ENCODE peak calls at places on chromosome X, in four cellular contexts. N is ascending aorta, V is mammary epithelial cell, Z is progenitor cell of endocrine pancreas. E is an unnamed sample.
A peak's percentile ranks its signal among the peaks of the same experiment; 100 is the strongest.

GRCh38 chrX:42714981-42715688 is 62.8 kb downstream of the PPP1R2C start:
- DNase-seq in N (no peak), V (peak; percentile 38), Z (peak; percentile 44), E (no peak)

GRCh38 chrX:28920141-28920540 is 332.9 kb downstream of the IL1RAPL1 start:
- DNase-seq in N (no peak), V (no peak), Z (no peak), E (no peak)

GRCh38 chrX:35919536-35920309 is at the start of gene CFAP47:
- DNase-seq in N (no peak), V (no peak), Z (peak; percentile 12), E (no peak)

GRCh38 chrX:1359477-1359873 is 22.9 kb downstream of the IL3RA start:
- DNase-seq in N (no peak), V (no peak), Z (no peak), E (no peak)

GRCh38 chrX:1946974-1947373 is 332.1 kb downstream of the ASMT start:
- DNase-seq in N (no peak), V (no peak), Z (no peak), E (no peak)

GRCh38 chrX:140712413-140713173 is 3.0 kb downstream of the LINC00632 start:
- DNase-seq in N (no peak), V (no peak), Z (peak; percentile 42), E (no peak)

GRCh38 chrX:65528705-65529340 is 5.8 kb downstream of the LAS1L start:
- DNase-seq in N (no peak), V (peak; percentile 8), Z (peak; percentile 37), E (peak; percentile 66)

GRCh38 chrX:17738002-17738713 is 865 bp downstream of the SCML1 start:
- DNase-seq in N (no peak), V (peak; percentile 51), Z (no peak), E (no peak)

GRCh38 chrX:134670241-134670811 is 12.1 kb upstream of the PLAC1 start:
- DNase-seq in N (no peak), V (peak; percentile 80), Z (peak; percentile 22), E (no peak)

GRCh38 chrX:71128166-71128833 is 9.9 kb downstream of the MED12 start:
- DNase-seq in N (no peak), V (no peak), Z (no peak), E (no peak)

GRCh38 chrX:50327235-50327634 is 122.7 kb downstream of the CCNB3 start:
- DNase-seq in N (no peak), V (no peak), Z (no peak), E (no peak)

GRCh38 chrX:108028854-108029253 is 16.0 kb upstream of the VSIG1 start:
- DNase-seq in N (no peak), V (no peak), Z (no peak), E (no peak)

GRCh38 chrX:14673764-14674163 is 144.4 kb downstream of the GLRA2 start:
- DNase-seq in N (no peak), V (peak; percentile 91), Z (no peak), E (no peak)

GRCh38 chrX:46204721-46205422 is 340.3 kb downstream of the ZNF674 start:
- DNase-seq in N (no peak), V (peak; percentile 77), Z (no peak), E (no peak)
- TF ChIP-seq CTCF in N (no peak), V (no peak), Z (no peak), E (no peak)

GRCh38 chrX:19661977-19662376 is 146.7 kb upstream of the MAP3K15 start:
- DNase-seq in N (no peak), V (no peak), Z (no peak), E (no peak)

GRCh38 chrX:19658030-19658429 is 142.7 kb upstream of the MAP3K15 start:
- DNase-seq in N (no peak), V (peak; percentile 65), Z (no peak), E (no peak)

GRCh38 chrX:19655032-19655431 is 139.7 kb upstream of the MAP3K15 start:
- DNase-seq in N (no peak), V (no peak), Z (no peak), E (no peak)

GRCh38 chrX:19660604-19661003 is 145.3 kb upstream of the MAP3K15 start:
- DNase-seq in N (no peak), V (no peak), Z (no peak), E (no peak)

GRCh38 chrX:19659929-19660328 is 144.6 kb upstream of the MAP3K15 start:
- DNase-seq in N (no peak), V (no peak), Z (no peak), E (no peak)
- TF ChIP-seq CTCF in N (no peak), V (peak; percentile 20), Z (no peak), E (no peak)

GRCh38 chrX:119729408-119730201 is 28.8 kb upstream of the SOWAHD start:
- DNase-seq in N (no peak), V (peak; percentile 34), Z (peak; percentile 17), E (no peak)
- TF ChIP-seq CTCF in N (peak; percentile 30), V (peak; percentile 57), Z (peak; percentile 59), E (peak; percentile 23)

DNA sequence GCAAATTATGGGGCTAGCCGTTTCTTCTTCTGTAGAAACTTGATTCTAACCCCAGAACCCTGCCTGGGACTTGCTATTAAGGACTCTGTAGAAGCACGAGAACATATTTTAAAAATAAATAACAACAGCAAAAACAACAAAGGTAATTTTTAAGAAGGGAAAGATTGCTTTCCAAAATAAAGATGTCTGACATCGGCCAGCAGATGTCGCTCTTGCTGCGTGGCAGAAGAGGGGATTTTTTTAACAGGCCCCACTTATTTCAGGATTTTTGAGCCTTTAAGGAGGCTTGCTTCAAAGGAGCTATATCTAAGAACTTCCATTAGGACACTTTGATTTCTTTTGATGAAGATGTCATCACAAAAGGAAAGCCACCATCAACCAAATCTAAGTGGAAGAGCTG is 62.8 kb upstream of the EGFL6 start:
- DNase-seq in N (no peak), V (peak; percentile 18), Z (peak; percentile 14), E (no peak)
- TF ChIP-seq CTCF in N (peak; percentile 58), V (peak; percentile 83), Z (peak; percentile 76), E (peak; percentile 34)

GRCh38 chrX:154428176-154429171 is at the start of gene ATP6AP1:
- DNase-seq in N (peak; percentile 78), V (peak; percentile 88), Z (peak; percentile 80), E (peak; percentile 67)
- TF ChIP-seq CTCF in N (no peak), V (peak; percentile 13), Z (no peak), E (no peak)

GRCh38 chrX:130110379-130111219 is at the start of gene ELF4:
- DNase-seq in N (no peak), V (peak; percentile 78), Z (no peak), E (no peak)

GRCh38 chrX:130106071-130106470 is 4.2 kb downstream of the ELF4 start:
- DNase-seq in N (no peak), V (no peak), Z (no peak), E (no peak)

GRCh38 chrX:130109429-130110378 is 593 bp downstream of the ELF4 start:
- DNase-seq in N (no peak), V (no peak), Z (no peak), E (no peak)

GRCh38 chrX:130111220-130111934 is 1.1 kb upstream of the ELF4 start:
- DNase-seq in N (no peak), V (peak; percentile 75), Z (no peak), E (no peak)

GRCh38 chrX:130108647-130109428 is 1.5 kb downstream of the ELF4 start:
- DNase-seq in N (no peak), V (peak; percentile 45), Z (no peak), E (no peak)
- TF ChIP-seq CTCF in N (no peak), V (no peak), Z (no peak), E (no peak)